ENCODE peak calls at places on chromosomes 7 and 10, in five cellular contexts. One of them, this sample, is unnamed.

GRCh38 chr10:18195060-18195799 is 55.0 kb downstream of the CACNB2 start:
- DNase-seq in HCT116: no peak
- DNase-seq in lung: no peak
- DNase-seq in H1: no peak
- DNase-seq in heart left ventricle: no peak
- DNase-seq in this sample: no peak

GRCh38 chr7:105675873-105676484 is 94.7 kb upstream of the EFCAB10 start:
- DNase-seq in HCT116: no peak
- DNase-seq in lung: no peak
- DNase-seq in H1: no peak
- DNase-seq in heart left ventricle: peak; percentile 48
- DNase-seq in this sample: no peak

GRCh38 chr7:84512055-84512454 is 317.5 kb upstream of the SEMA3A start:
- DNase-seq in HCT116: no peak
- DNase-seq in lung: no peak
- DNase-seq in H1: no peak
- DNase-seq in heart left ventricle: no peak
- DNase-seq in this sample: no peak

GRCh38 chr10:50554995-50555568 is 68.7 kb downstream of the SGMS1 start:
- DNase-seq in HCT116: no peak
- DNase-seq in lung: no peak
- DNase-seq in H1: no peak
- DNase-seq in heart left ventricle: no peak
- DNase-seq in this sample: peak; percentile 62

GRCh38 chr7:33778195-33778594 is 127.1 kb upstream of the BMPER start:
- DNase-seq in HCT116: no peak
- DNase-seq in lung: no peak
- DNase-seq in H1: no peak
- DNase-seq in heart left ventricle: no peak
- DNase-seq in this sample: no peak

GRCh38 chr7:6917258-6917657 is 91.2 kb upstream of the CCZ1B start:
- DNase-seq in HCT116: no peak
- DNase-seq in lung: no peak
- DNase-seq in H1: no peak
- DNase-seq in heart left ventricle: no peak
- DNase-seq in this sample: no peak

GRCh38 chr7:139725077-139725476 is 52.7 kb downstream of the HIPK2 start:
- DNase-seq in HCT116: no peak
- DNase-seq in lung: no peak
- DNase-seq in H1: no peak
- DNase-seq in heart left ventricle: no peak
- DNase-seq in this sample: no peak

GRCh38 chr7:120583835-120584586 is 273.9 kb downstream of the TSPAN12 start:
- DNase-seq in HCT116: peak; percentile 24
- DNase-seq in lung: no peak
- DNase-seq in H1: no peak
- DNase-seq in heart left ventricle: no peak
- DNase-seq in this sample: no peak

GRCh38 chr7:151782598-151783448 is 94.1 kb downstream of the PRKAG2 start:
- DNase-seq in HCT116: peak; percentile 53
- DNase-seq in lung: peak; percentile 71
- DNase-seq in H1: peak; percentile 92
- DNase-seq in heart left ventricle: peak; percentile 63
- DNase-seq in this sample: peak; percentile 61

GRCh38 chr7:152866791-152867481 is 107.4 kb downstream of the ACTR3B start:
- DNase-seq in HCT116: no peak
- DNase-seq in lung: no peak
- DNase-seq in H1: peak; percentile 40
- DNase-seq in heart left ventricle: no peak
- DNase-seq in this sample: no peak

GRCh38 chr7:155214328-155214986 is 83.2 kb upstream of the INSIG1 start:
- DNase-seq in HCT116: no peak
- DNase-seq in lung: no peak
- DNase-seq in H1: no peak
- DNase-seq in heart left ventricle: no peak
- DNase-seq in this sample: peak; percentile 47

GRCh38 chr7:135195968-135196629 is 15.2 kb downstream of the WDR91 start:
- DNase-seq in HCT116: no peak
- DNase-seq in lung: no peak
- DNase-seq in H1: no peak
- DNase-seq in heart left ventricle: no peak
- DNase-seq in this sample: no peak

GRCh38 chr10:75208177-75208576 is 2.4 kb upstream of the VDAC2 start:
- DNase-seq in HCT116: no peak
- DNase-seq in lung: no peak
- DNase-seq in H1: no peak
- DNase-seq in heart left ventricle: no peak
- DNase-seq in this sample: no peak

GRCh38 chr10:18594574-18595156 is 56.7 kb downstream of the NSUN6 start:
- DNase-seq in HCT116: no peak
- DNase-seq in lung: no peak
- DNase-seq in H1: peak; percentile 64
- DNase-seq in heart left ventricle: no peak
- DNase-seq in this sample: peak; percentile 58

GRCh38 chr10:86349474-86349873 is 17.1 kb downstream of the GRID1 start:
- DNase-seq in HCT116: peak; percentile 28
- DNase-seq in lung: no peak
- DNase-seq in H1: peak; percentile 63
- DNase-seq in heart left ventricle: no peak
- DNase-seq in this sample: peak; percentile 68

GRCh38 chr7:139620676-139621344 is 97.3 kb downstream of the CLEC2L start:
- DNase-seq in HCT116: peak; percentile 26
- DNase-seq in lung: peak; percentile 37
- DNase-seq in H1: peak; percentile 93
- DNase-seq in heart left ventricle: no peak
- DNase-seq in this sample: peak; percentile 82

GRCh38 chr10:6114758-6115410 is 26.1 kb downstream of the RBM17 start:
- DNase-seq in HCT116: no peak
- DNase-seq in lung: no peak
- DNase-seq in H1: no peak
- DNase-seq in heart left ventricle: no peak
- DNase-seq in this sample: no peak

GRCh38 chr7:155983176-155983815 is 171.0 kb upstream of the SHH start:
- DNase-seq in HCT116: no peak
- DNase-seq in lung: no peak
- DNase-seq in H1: no peak
- DNase-seq in heart left ventricle: no peak
- DNase-seq in this sample: peak; percentile 11

GRCh38 chr10:88042162-88043100 is 179.0 kb downstream of the PTEN start:
- DNase-seq in HCT116: no peak
- DNase-seq in lung: peak; percentile 59
- DNase-seq in H1: no peak
- DNase-seq in heart left ventricle: no peak
- DNase-seq in this sample: no peak

GRCh38 chr7:20307119-20307518 is 23.6 kb upstream of the ITGB8 start:
- DNase-seq in HCT116: no peak
- DNase-seq in lung: no peak
- DNase-seq in H1: no peak
- DNase-seq in heart left ventricle: no peak
- DNase-seq in this sample: peak; percentile 31

GRCh38 chr10:124124123-124124768 is 30.8 kb upstream of the CHST15 start:
- DNase-seq in HCT116: no peak
- DNase-seq in lung: no peak
- DNase-seq in H1: no peak
- DNase-seq in heart left ventricle: no peak
- DNase-seq in this sample: no peak

GRCh38 chr10:99370993-99371392 is 41.8 kb downstream of the CNNM1 start:
- DNase-seq in HCT116: peak; percentile 42
- DNase-seq in lung: no peak
- DNase-seq in H1: no peak
- DNase-seq in heart left ventricle: no peak
- DNase-seq in this sample: no peak

GRCh38 chr7:158695726-158696452 is 8.7 kb downstream of the NCAPG2 start:
- DNase-seq in HCT116: peak; percentile 34
- DNase-seq in lung: peak; percentile 55
- DNase-seq in H1: no peak
- DNase-seq in heart left ventricle: peak; percentile 72
- DNase-seq in this sample: no peak

GRCh38 chr7:116731737-116732335 is 59.8 kb downstream of the MET start:
- DNase-seq in HCT116: no peak
- DNase-seq in lung: no peak
- DNase-seq in H1: no peak
- DNase-seq in heart left ventricle: no peak
- DNase-seq in this sample: no peak

GRCh38 chr10:61464461-61465215 is 11.5 kb upstream of the TMEM26 start:
- DNase-seq in HCT116: no peak
- DNase-seq in lung: no peak
- DNase-seq in H1: no peak
- DNase-seq in heart left ventricle: no peak
- DNase-seq in this sample: no peak

GRCh38 chr7:124411796-124412195 is 353.8 kb downstream of the GPR37 start:
- DNase-seq in HCT116: no peak
- DNase-seq in lung: no peak
- DNase-seq in H1: no peak
- DNase-seq in heart left ventricle: no peak
- DNase-seq in this sample: no peak

GRCh38 chr7:68185641-68186040 is 1189.0 kb downstream of the TYW1 start:
- DNase-seq in HCT116: no peak
- DNase-seq in lung: no peak
- DNase-seq in H1: no peak
- DNase-seq in heart left ventricle: no peak
- DNase-seq in this sample: no peak

GRCh38 chr7:7424151-7424873 is 111.4 kb downstream of the COL28A1 start:
- DNase-seq in HCT116: peak; percentile 66
- DNase-seq in lung: peak; percentile 60
- DNase-seq in H1: peak; percentile 59
- DNase-seq in heart left ventricle: peak; percentile 55
- DNase-seq in this sample: peak; percentile 62

GRCh38 chr7:84102213-84102612 is 92.4 kb downstream of the SEMA3A start:
- DNase-seq in HCT116: no peak
- DNase-seq in lung: no peak
- DNase-seq in H1: no peak
- DNase-seq in heart left ventricle: no peak
- DNase-seq in this sample: no peak

GRCh38 chr7:128274246-128274889 is 33.3 kb downstream of the LEP start:
- DNase-seq in HCT116: no peak
- DNase-seq in lung: no peak
- DNase-seq in H1: no peak
- DNase-seq in heart left ventricle: no peak
- DNase-seq in this sample: no peak

GRCh38 chr7:3294432-3295100 is 6.5 kb upstream of the SDK1 start:
- DNase-seq in HCT116: no peak
- DNase-seq in lung: no peak
- DNase-seq in H1: peak; percentile 64
- DNase-seq in heart left ventricle: no peak
- DNase-seq in this sample: no peak

GRCh38 chr7:35694161-35694783 is 663 bp downstream of the HERPUD2 start:
- DNase-seq in HCT116: no peak
- DNase-seq in lung: no peak
- DNase-seq in H1: no peak
- DNase-seq in heart left ventricle: peak; percentile 31
- DNase-seq in this sample: peak; percentile 60

GRCh38 chr10:71889388-71889987 is 38.4 kb upstream of the PSAP start:
- DNase-seq in HCT116: no peak
- DNase-seq in lung: no peak
- DNase-seq in H1: no peak
- DNase-seq in heart left ventricle: no peak
- DNase-seq in this sample: no peak
- TF ChIP-seq CTCF in HCT116: no peak
- TF ChIP-seq CTCF in lung: no peak
- TF ChIP-seq CTCF in H1: no peak
- TF ChIP-seq CTCF in heart left ventricle: no peak
- TF ChIP-seq CTCF in this sample: no peak

GRCh38 chr10:93336678-93337077 is 145.5 kb downstream of the MYOF start:
- DNase-seq in HCT116: no peak
- DNase-seq in lung: no peak
- DNase-seq in H1: no peak
- DNase-seq in heart left ventricle: no peak
- DNase-seq in this sample: no peak

GRCh38 chr10:93333278-93333978 is 148.7 kb downstream of the MYOF start:
- DNase-seq in HCT116: no peak
- DNase-seq in lung: no peak
- DNase-seq in H1: no peak
- DNase-seq in heart left ventricle: no peak
- DNase-seq in this sample: no peak

GRCh38 chr10:93334181-93334580 is 148.0 kb downstream of the MYOF start:
- DNase-seq in HCT116: no peak
- DNase-seq in lung: no peak
- DNase-seq in H1: no peak
- DNase-seq in heart left ventricle: no peak
- DNase-seq in this sample: no peak

GRCh38 chr10:93336110-93336509 is 146.0 kb downstream of the MYOF start:
- DNase-seq in HCT116: no peak
- DNase-seq in lung: no peak
- DNase-seq in H1: no peak
- DNase-seq in heart left ventricle: no peak
- DNase-seq in this sample: no peak

GRCh38 chr10:93334901-93335312 is 147.2 kb downstream of the MYOF start:
- DNase-seq in HCT116: peak; percentile 83
- DNase-seq in lung: no peak
- DNase-seq in H1: no peak
- DNase-seq in heart left ventricle: no peak
- DNase-seq in this sample: no peak
- H3K36me3 ChIP-seq in HCT116: peaks cover 47% of the 10 kb centered on the region
- H3K36me3 ChIP-seq in lung: peaks cover 7% of the 10 kb centered on the region
- H3K36me3 ChIP-seq in H1: no peaks in the 10 kb centered on the region
- H3K36me3 ChIP-seq in heart left ventricle: no peaks in the 10 kb centered on the region
- H3K36me3 ChIP-seq in this sample: peaks cover 2% of the 10 kb centered on the region

GRCh38 chr10:97173036-97173435 is 12.7 kb downstream of the SLIT1 start:
- DNase-seq in HCT116: no peak
- DNase-seq in lung: no peak
- DNase-seq in H1: no peak
- DNase-seq in heart left ventricle: no peak
- DNase-seq in this sample: no peak
- H3K27me3 ChIP-seq in HCT116: peaks cover 8% of the 10 kb centered on the region
- H3K27me3 ChIP-seq in lung: no peaks in the 10 kb centered on the region
- H3K27me3 ChIP-seq in H1: no peaks in the 10 kb centered on the region
- H3K27me3 ChIP-seq in heart left ventricle: no peaks in the 10 kb centered on the region
- H3K27me3 ChIP-seq in this sample: no peaks in the 10 kb centered on the region

DNA sequence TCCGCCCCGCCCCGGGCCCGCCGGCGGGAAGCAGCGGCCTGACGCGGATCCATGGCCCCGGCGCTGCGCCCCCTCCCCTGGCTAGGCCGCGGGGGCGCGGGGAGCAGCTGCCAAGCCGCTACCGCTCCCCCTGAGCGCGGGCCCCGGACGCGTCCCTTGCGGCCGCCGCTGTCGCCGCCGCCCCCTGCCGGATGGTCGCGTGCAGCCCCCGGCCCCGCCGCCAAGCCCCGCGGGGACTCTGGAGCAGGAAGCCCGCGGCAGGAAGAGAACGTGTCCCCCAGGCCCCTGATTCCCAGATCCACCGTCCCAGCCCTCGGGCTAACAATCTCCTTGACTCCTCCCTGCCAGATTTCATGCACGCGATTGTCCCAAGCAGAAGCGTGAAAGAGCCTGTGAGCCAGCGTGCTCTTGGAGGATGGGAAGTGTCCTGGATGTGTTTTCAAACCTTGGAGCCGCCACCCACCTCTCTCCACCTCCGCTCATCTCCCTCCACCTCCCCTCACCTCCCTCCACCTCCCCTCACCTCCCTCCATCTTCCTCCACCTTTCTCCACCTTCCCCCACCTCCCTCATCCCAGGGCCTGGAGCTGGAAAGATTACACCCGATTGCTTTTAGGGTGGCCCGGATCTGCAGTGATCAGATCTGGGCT is 419 bp upstream of the PRTFDC1 start:
- DNase-seq in HCT116: no peak
- DNase-seq in lung: no peak
- DNase-seq in H1: no peak
- DNase-seq in heart left ventricle: peak; percentile 52
- DNase-seq in this sample: peak; percentile 85
- TF ChIP-seq CTCF in HCT116: no peak
- TF ChIP-seq CTCF in lung: peak; percentile 12
- TF ChIP-seq CTCF in H1: peak; percentile 46
- TF ChIP-seq CTCF in heart left ventricle: no peak
- TF ChIP-seq CTCF in this sample: peak; percentile 47

GRCh38 chr10:23110722-23111660 is 15.6 kb downstream of the MSRB2 start:
- DNase-seq in HCT116: no peak
- DNase-seq in lung: no peak
- DNase-seq in H1: no peak
- DNase-seq in heart left ventricle: no peak
- DNase-seq in this sample: no peak
- H3K36me3 ChIP-seq in HCT116: no peaks in the 10 kb centered on the region
- H3K36me3 ChIP-seq in lung: peaks cover 14% of the 10 kb centered on the region
- H3K36me3 ChIP-seq in H1: no peaks in the 10 kb centered on the region
- H3K36me3 ChIP-seq in heart left ventricle: no peaks in the 10 kb centered on the region
- H3K36me3 ChIP-seq in this sample: no peaks in the 10 kb centered on the region

This sample was measured in Caco-2.